ENCODE peak calls at places on chromosomes 16 and 17, in seven cellular contexts. One of them, this sample, is unnamed.

GRCh38 chr17:68172461-68172954 is 75.3 kb upstream of the AMZ2 start:
- DNase-seq in stimulated activated CD8-positive, alpha-beta memory T cell treated with anti-CD3 and anti-CD28 coated beads, Interleukin-4, amount 100 ng/mL, for 24 hours: peak; percentile 57
- DNase-seq in ureter: peak; percentile 74
- DNase-seq in stimulated activated effector memory CD8-positive, alpha-beta T cell treated with anti-CD3 and anti-CD28 coated beads, Interleukin-12 subunit alpha, Interleukin-12 subunit beta, amount 100 ng/mL, for 72 hours: peak; percentile 83
- DNase-seq in lower lobe of right lung: peak; percentile 72
- DNase-seq in stimulated activated CD4-positive, alpha-beta T cell treated with anti-CD3 and anti-CD28 coated beads, Interleukin-12 subunit alpha, Interleukin-12 subunit beta, amount 100 ng/mL, for 24 hours: peak; percentile 41
- DNase-seq in esophagus squamous epithelium: peak; percentile 26
- DNase-seq in this sample: no peak

GRCh38 chr17:79986441-79987186 is 49.1 kb downstream of the TBC1D16 start:
- DNase-seq in stimulated activated CD8-positive, alpha-beta memory T cell treated with anti-CD3 and anti-CD28 coated beads, Interleukin-4, amount 100 ng/mL, for 24 hours: no peak
- DNase-seq in stimulated activated effector memory CD8-positive, alpha-beta T cell treated with anti-CD3 and anti-CD28 coated beads, Interleukin-12 subunit alpha, Interleukin-12 subunit beta, amount 100 ng/mL, for 72 hours: no peak
- DNase-seq in stimulated activated CD4-positive, alpha-beta T cell treated with anti-CD3 and anti-CD28 coated beads, Interleukin-12 subunit alpha, Interleukin-12 subunit beta, amount 100 ng/mL, for 24 hours: no peak
- DNase-seq in esophagus squamous epithelium: no peak
- DNase-seq in ureter: peak; percentile 54
- DNase-seq in lower lobe of right lung: peak; percentile 48
- DNase-seq in this sample: peak; percentile 52

GRCh38 chr17:35896011-35896587 is 15.9 kb upstream of the CCL5 start:
- DNase-seq in stimulated activated CD4-positive, alpha-beta T cell treated with anti-CD3 and anti-CD28 coated beads, Interleukin-12 subunit alpha, Interleukin-12 subunit beta, amount 100 ng/mL, for 24 hours: no peak
- DNase-seq in ureter: no peak
- DNase-seq in esophagus squamous epithelium: no peak
- DNase-seq in stimulated activated effector memory CD8-positive, alpha-beta T cell treated with anti-CD3 and anti-CD28 coated beads, Interleukin-12 subunit alpha, Interleukin-12 subunit beta, amount 100 ng/mL, for 72 hours: peak; percentile 83
- DNase-seq in stimulated activated CD8-positive, alpha-beta memory T cell treated with anti-CD3 and anti-CD28 coated beads, Interleukin-4, amount 100 ng/mL, for 24 hours: no peak
- DNase-seq in lower lobe of right lung: no peak
- DNase-seq in this sample: no peak

GRCh38 chr16:89902980-89903379 is 15.7 kb upstream of the MC1R start:
- DNase-seq in esophagus squamous epithelium: no peak
- DNase-seq in stimulated activated CD8-positive, alpha-beta memory T cell treated with anti-CD3 and anti-CD28 coated beads, Interleukin-4, amount 100 ng/mL, for 24 hours: no peak
- DNase-seq in stimulated activated CD4-positive, alpha-beta T cell treated with anti-CD3 and anti-CD28 coated beads, Interleukin-12 subunit alpha, Interleukin-12 subunit beta, amount 100 ng/mL, for 24 hours: no peak
- DNase-seq in ureter: no peak
- DNase-seq in stimulated activated effector memory CD8-positive, alpha-beta T cell treated with anti-CD3 and anti-CD28 coated beads, Interleukin-12 subunit alpha, Interleukin-12 subunit beta, amount 100 ng/mL, for 72 hours: no peak
- DNase-seq in lower lobe of right lung: no peak
- DNase-seq in this sample: no peak

GRCh38 chr17:75109407-75110236 is at the start of gene ARMC7:
- DNase-seq in stimulated activated effector memory CD8-positive, alpha-beta T cell treated with anti-CD3 and anti-CD28 coated beads, Interleukin-12 subunit alpha, Interleukin-12 subunit beta, amount 100 ng/mL, for 72 hours: peak; percentile 96
- DNase-seq in esophagus squamous epithelium: peak; percentile 30
- DNase-seq in lower lobe of right lung: peak; percentile 95
- DNase-seq in stimulated activated CD4-positive, alpha-beta T cell treated with anti-CD3 and anti-CD28 coated beads, Interleukin-12 subunit alpha, Interleukin-12 subunit beta, amount 100 ng/mL, for 24 hours: peak; percentile 87
- DNase-seq in stimulated activated CD8-positive, alpha-beta memory T cell treated with anti-CD3 and anti-CD28 coated beads, Interleukin-4, amount 100 ng/mL, for 24 hours: peak; percentile 89
- DNase-seq in ureter: peak; percentile 93
- DNase-seq in this sample: peak; percentile 87

GRCh38 chr16:80299416-80299815 is 241.4 kb upstream of the DYNLRB2 start:
- DNase-seq in stimulated activated CD4-positive, alpha-beta T cell treated with anti-CD3 and anti-CD28 coated beads, Interleukin-12 subunit alpha, Interleukin-12 subunit beta, amount 100 ng/mL, for 24 hours: no peak
- DNase-seq in lower lobe of right lung: no peak
- DNase-seq in ureter: no peak
- DNase-seq in stimulated activated effector memory CD8-positive, alpha-beta T cell treated with anti-CD3 and anti-CD28 coated beads, Interleukin-12 subunit alpha, Interleukin-12 subunit beta, amount 100 ng/mL, for 72 hours: no peak
- DNase-seq in stimulated activated CD8-positive, alpha-beta memory T cell treated with anti-CD3 and anti-CD28 coated beads, Interleukin-4, amount 100 ng/mL, for 24 hours: no peak
- DNase-seq in esophagus squamous epithelium: no peak
- DNase-seq in this sample: no peak

GRCh38 chr17:77208856-77209255 is 68.1 kb downstream of the SEC14L1 start:
- DNase-seq in stimulated activated CD4-positive, alpha-beta T cell treated with anti-CD3 and anti-CD28 coated beads, Interleukin-12 subunit alpha, Interleukin-12 subunit beta, amount 100 ng/mL, for 24 hours: no peak
- DNase-seq in stimulated activated CD8-positive, alpha-beta memory T cell treated with anti-CD3 and anti-CD28 coated beads, Interleukin-4, amount 100 ng/mL, for 24 hours: no peak
- DNase-seq in lower lobe of right lung: no peak
- DNase-seq in ureter: no peak
- DNase-seq in esophagus squamous epithelium: no peak
- DNase-seq in stimulated activated effector memory CD8-positive, alpha-beta T cell treated with anti-CD3 and anti-CD28 coated beads, Interleukin-12 subunit alpha, Interleukin-12 subunit beta, amount 100 ng/mL, for 72 hours: no peak
- DNase-seq in this sample: no peak

GRCh38 chr17:40015005-40015997 is at the start of gene CSF3:
- DNase-seq in ureter: no peak
- DNase-seq in stimulated activated CD4-positive, alpha-beta T cell treated with anti-CD3 and anti-CD28 coated beads, Interleukin-12 subunit alpha, Interleukin-12 subunit beta, amount 100 ng/mL, for 24 hours: no peak
- DNase-seq in stimulated activated CD8-positive, alpha-beta memory T cell treated with anti-CD3 and anti-CD28 coated beads, Interleukin-4, amount 100 ng/mL, for 24 hours: no peak
- DNase-seq in stimulated activated effector memory CD8-positive, alpha-beta T cell treated with anti-CD3 and anti-CD28 coated beads, Interleukin-12 subunit alpha, Interleukin-12 subunit beta, amount 100 ng/mL, for 72 hours: no peak
- DNase-seq in esophagus squamous epithelium: no peak
- DNase-seq in lower lobe of right lung: no peak
- DNase-seq in this sample: no peak

GRCh38 chr17:39867084-39867890 is 715 bp upstream of the ZPBP2 start:
- DNase-seq in lower lobe of right lung: no peak
- DNase-seq in stimulated activated CD4-positive, alpha-beta T cell treated with anti-CD3 and anti-CD28 coated beads, Interleukin-12 subunit alpha, Interleukin-12 subunit beta, amount 100 ng/mL, for 24 hours: peak; percentile 32
- DNase-seq in ureter: no peak
- DNase-seq in esophagus squamous epithelium: no peak
- DNase-seq in stimulated activated effector memory CD8-positive, alpha-beta T cell treated with anti-CD3 and anti-CD28 coated beads, Interleukin-12 subunit alpha, Interleukin-12 subunit beta, amount 100 ng/mL, for 72 hours: peak; percentile 90
- DNase-seq in stimulated activated CD8-positive, alpha-beta memory T cell treated with anti-CD3 and anti-CD28 coated beads, Interleukin-4, amount 100 ng/mL, for 24 hours: peak; percentile 26
- DNase-seq in this sample: no peak

GRCh38 chr17:79991924-79992656 is 43.6 kb downstream of the TBC1D16 start:
- DNase-seq in ureter: peak; percentile 59
- DNase-seq in lower lobe of right lung: no peak
- DNase-seq in stimulated activated effector memory CD8-positive, alpha-beta T cell treated with anti-CD3 and anti-CD28 coated beads, Interleukin-12 subunit alpha, Interleukin-12 subunit beta, amount 100 ng/mL, for 72 hours: no peak
- DNase-seq in esophagus squamous epithelium: no peak
- DNase-seq in stimulated activated CD8-positive, alpha-beta memory T cell treated with anti-CD3 and anti-CD28 coated beads, Interleukin-4, amount 100 ng/mL, for 24 hours: no peak
- DNase-seq in stimulated activated CD4-positive, alpha-beta T cell treated with anti-CD3 and anti-CD28 coated beads, Interleukin-12 subunit alpha, Interleukin-12 subunit beta, amount 100 ng/mL, for 24 hours: no peak
- DNase-seq in this sample: no peak

GRCh38 chr17:16286009-16286946 is 67.0 kb downstream of the CENPV start:
- DNase-seq in stimulated activated CD4-positive, alpha-beta T cell treated with anti-CD3 and anti-CD28 coated beads, Interleukin-12 subunit alpha, Interleukin-12 subunit beta, amount 100 ng/mL, for 24 hours: peak; percentile 51
- DNase-seq in stimulated activated CD8-positive, alpha-beta memory T cell treated with anti-CD3 and anti-CD28 coated beads, Interleukin-4, amount 100 ng/mL, for 24 hours: peak; percentile 61
- DNase-seq in stimulated activated effector memory CD8-positive, alpha-beta T cell treated with anti-CD3 and anti-CD28 coated beads, Interleukin-12 subunit alpha, Interleukin-12 subunit beta, amount 100 ng/mL, for 72 hours: peak; percentile 86
- DNase-seq in lower lobe of right lung: peak; percentile 90
- DNase-seq in esophagus squamous epithelium: peak; percentile 26
- DNase-seq in ureter: peak; percentile 92
- DNase-seq in this sample: peak; percentile 92

GRCh38 chr17:35969558-35970442 is 11.5 kb downstream of the CCL16 start:
- DNase-seq in ureter: peak; percentile 87
- DNase-seq in esophagus squamous epithelium: peak; percentile 9
- DNase-seq in lower lobe of right lung: peak; percentile 59
- DNase-seq in stimulated activated effector memory CD8-positive, alpha-beta T cell treated with anti-CD3 and anti-CD28 coated beads, Interleukin-12 subunit alpha, Interleukin-12 subunit beta, amount 100 ng/mL, for 72 hours: peak; percentile 88
- DNase-seq in stimulated activated CD4-positive, alpha-beta T cell treated with anti-CD3 and anti-CD28 coated beads, Interleukin-12 subunit alpha, Interleukin-12 subunit beta, amount 100 ng/mL, for 24 hours: peak; percentile 33
- DNase-seq in stimulated activated CD8-positive, alpha-beta memory T cell treated with anti-CD3 and anti-CD28 coated beads, Interleukin-4, amount 100 ng/mL, for 24 hours: peak; percentile 63
- DNase-seq in this sample: no peak

This sample was measured in RWPE2.